ENCODE peak calls at places on chromosomes 12 and 14, in four cellular contexts. N is HepG2, X is H9, U is neural progenitor cell. F is an unnamed sample.

GRCh38 chr14:60245316-60246177 is 3.5 kb upstream of the PPM1A start:
- DNase-seq in N (no peak), X (no peak), U (peak), F (no peak)

GRCh38 chr12:54277823-54278276 is 2.1 kb downstream of the CBX5 start:
- DNase-seq in N (no peak), X (no peak), U (no peak), F (peak)

GRCh38 chr14:32661216-32661615 is 277.5 kb upstream of the NPAS3 start:
- DNase-seq in N (no peak), X (no peak), U (no peak), F (no peak)

GRCh38 chr12:121647-122046 is 55.1 kb downstream of the IQSEC3 start:
- DNase-seq in N (no peak), X (no peak), U (no peak), F (no peak)

GRCh38 chr14:72783741-72784140 is 110.2 kb downstream of the DPF3 start:
- DNase-seq in N (no peak), X (no peak), U (no peak), F (no peak)

GRCh38 chr14:56858422-56858821 is 48.1 kb upstream of the OTX2 start:
- DNase-seq in N (no peak), X (no peak), U (no peak), F (peak)

GRCh38 chr12:58387199-58387598 is 445.8 kb downstream of the ATP23 start:
- DNase-seq in N (no peak), X (no peak), U (no peak), F (no peak)

GRCh38 chr14:67977468-67978034 is 158.0 kb downstream of the RAD51B start:
- DNase-seq in N (no peak), X (no peak), U (no peak), F (no peak)

GRCh38 chr12:87509233-87509820 is 519.9 kb downstream of the C12orf50 start:
- DNase-seq in N (no peak), X (no peak), U (no peak), F (no peak)

GRCh38 chr12:7905071-7905470 is 30.9 kb downstream of the SLC2A3 start:
- DNase-seq in N (no peak), X (no peak), U (no peak), F (no peak)

GRCh38 chr14:97039717-97040363 is 242.7 kb downstream of the VRK1 start:
- DNase-seq in N (no peak), X (no peak), U (no peak), F (no peak)

GRCh38 chr12:77746108-77746507 is 84.6 kb upstream of the NAV3 start:
- DNase-seq in N (no peak), X (no peak), U (no peak), F (no peak)

GRCh38 chr12:4273651-4274395 is at the start of gene CCND2:
- DNase-seq in N (no peak), X (peak), U (peak), F (peak)

GRCh38 chr14:104318558-104319488 is 180.4 kb downstream of the KIF26A start:
- DNase-seq in N (no peak), X (no peak), U (no peak), F (no peak)

GRCh38 chr14:89921896-89922548 is 32.5 kb downstream of the EFCAB11 start:
- DNase-seq in N (no peak), X (no peak), U (no peak), F (no peak)

GRCh38 chr14:52987514-52987913 is 36.7 kb upstream of the FERMT2 start:
- DNase-seq in N (no peak), X (no peak), U (no peak), F (no peak)

GRCh38 chr14:69595336-69595735 is 16.1 kb upstream of the SUSD6 start:
- DNase-seq in N (no peak), X (no peak), U (no peak), F (no peak)

DNA sequence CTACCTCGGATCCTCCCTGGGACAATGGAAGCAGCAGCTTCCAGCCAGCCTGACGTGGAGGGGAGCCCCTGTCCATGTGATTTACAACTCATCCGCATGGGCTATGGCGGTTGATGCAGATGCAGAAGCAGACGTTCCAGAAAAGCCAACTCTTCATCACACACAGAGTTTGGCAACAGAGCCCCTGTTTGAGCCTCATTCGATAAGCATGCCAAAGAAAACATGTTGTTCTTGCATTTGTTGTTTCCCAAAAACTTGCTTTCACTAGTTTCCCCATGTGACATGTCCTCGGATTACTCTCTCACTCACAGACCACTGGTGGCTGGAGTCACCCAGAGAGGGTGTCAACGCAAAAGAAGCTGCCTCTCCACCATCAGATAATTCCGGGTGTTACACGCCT is 16.4 kb upstream of the TC2N start:
- DNase-seq in N (no peak), X (no peak), U (no peak), F (no peak)
- H3K27ac ChIP-seq in N (no peak), X (no peak), U (no peak), F (no peak)

DNA sequence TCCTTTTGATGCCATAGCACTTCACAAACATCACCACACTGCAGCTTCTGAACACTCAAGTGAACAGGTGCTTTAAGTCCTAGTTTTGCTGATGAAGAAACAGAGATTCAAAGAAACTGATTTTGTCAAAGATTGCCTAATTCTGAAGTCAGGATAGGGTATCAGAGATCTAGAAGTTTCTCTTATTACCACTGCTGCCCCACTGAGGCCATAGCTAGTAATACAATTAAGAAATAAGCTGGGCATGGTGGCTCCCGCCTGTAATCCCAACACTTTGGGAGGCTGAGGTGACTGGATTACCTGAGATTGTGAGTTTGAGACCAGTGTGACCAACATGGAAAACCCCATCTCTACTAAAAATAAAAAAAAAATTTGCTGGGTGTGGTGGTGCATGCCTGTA is 458.3 kb upstream of the SEL1L start:
- DNase-seq in N (no peak), X (no peak), U (no peak), F (no peak)
- TF ChIP-seq CTCF in N (peak), X (peak), U (peak), F (peak)

DNA sequence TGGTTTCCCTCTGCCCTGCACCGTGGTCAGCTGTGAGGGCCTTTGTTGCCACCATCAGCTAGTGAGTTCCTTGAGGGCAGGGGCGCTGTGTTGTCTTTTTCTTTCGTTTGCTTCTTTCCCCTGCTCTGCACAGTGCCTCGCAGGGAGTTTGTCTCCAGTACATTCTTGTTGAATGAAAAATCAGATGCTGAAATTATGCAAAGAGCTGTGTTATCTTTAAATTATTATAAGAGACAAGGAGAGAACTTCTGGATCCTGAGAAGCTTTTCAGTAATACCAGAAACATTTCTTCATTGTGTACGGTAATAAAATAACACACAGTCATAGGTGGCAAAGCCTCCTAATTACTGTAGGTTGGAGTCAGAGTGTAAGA is 14.9 kb downstream of the EML1 start:
- DNase-seq in N (no peak), X (no peak), U (no peak), F (no peak)
- H3K9ac ChIP-seq in N (no peak), X (no peak), U (no peak), F (no peak)

GRCh38 chr12:24851341-24851740 is 97.6 kb downstream of the BCAT1 start:
- DNase-seq in N (no peak), X (no peak), U (no peak), F (no peak)
- H3K27ac ChIP-seq in N (no peak), X (no peak), U (no peak), F (no peak)

GRCh38 chr12:124906606-124907261 is 7.7 kb downstream of the UBC start:
- DNase-seq in N (peak), X (peak), U (peak), F (peak)
- TF ChIP-seq CTCF in N (peak), X (peak), U (peak), F (peak)

GRCh38 chr12:121822393-121823100 is 18.7 kb downstream of the SETD1B start:
- DNase-seq in N (no peak), X (peak), U (no peak), F (no peak)

GRCh38 chr12:121820056-121820455 is 16.2 kb downstream of the SETD1B start:
- DNase-seq in N (no peak), X (peak), U (no peak), F (no peak)

GRCh38 chr12:121816925-121817647 is 13.3 kb downstream of the SETD1B start:
- DNase-seq in N (no peak), X (no peak), U (no peak), F (no peak)

GRCh38 chr12:121817648-121818043 is 13.8 kb downstream of the SETD1B start:
- DNase-seq in N (no peak), X (no peak), U (no peak), F (no peak)

GRCh38 chr12:121819212-121819949 is 15.6 kb downstream of the SETD1B start:
- DNase-seq in N (no peak), X (no peak), U (no peak), F (no peak)
- H3K9ac ChIP-seq in N (no peak), X (no peak), U (no peak), F (no peak)

DNA sequence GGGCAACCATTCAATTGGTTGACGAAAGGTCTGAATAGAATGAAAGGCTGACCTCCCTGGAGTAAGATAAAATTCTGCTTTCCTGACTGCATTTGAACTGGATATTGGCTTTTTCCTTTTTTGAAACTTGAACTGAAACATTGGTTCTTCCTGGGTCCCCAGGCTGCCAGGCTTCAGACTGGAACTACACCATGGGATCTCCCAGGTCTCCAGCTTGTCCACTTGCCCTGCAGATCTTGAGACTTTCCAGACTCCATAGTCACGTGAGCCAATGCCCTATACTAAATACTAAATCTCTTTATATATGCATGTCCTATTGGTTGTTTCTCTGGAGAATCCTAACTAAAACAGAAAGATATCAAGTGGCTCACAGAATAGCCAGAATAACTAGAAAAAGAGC is 118.7 kb upstream of the KRR1 start:
- DNase-seq in N (no peak), X (no peak), U (no peak), F (no peak)
- H3K27ac ChIP-seq in N (no peak), X (no peak), U (no peak), F (no peak)

DNA sequence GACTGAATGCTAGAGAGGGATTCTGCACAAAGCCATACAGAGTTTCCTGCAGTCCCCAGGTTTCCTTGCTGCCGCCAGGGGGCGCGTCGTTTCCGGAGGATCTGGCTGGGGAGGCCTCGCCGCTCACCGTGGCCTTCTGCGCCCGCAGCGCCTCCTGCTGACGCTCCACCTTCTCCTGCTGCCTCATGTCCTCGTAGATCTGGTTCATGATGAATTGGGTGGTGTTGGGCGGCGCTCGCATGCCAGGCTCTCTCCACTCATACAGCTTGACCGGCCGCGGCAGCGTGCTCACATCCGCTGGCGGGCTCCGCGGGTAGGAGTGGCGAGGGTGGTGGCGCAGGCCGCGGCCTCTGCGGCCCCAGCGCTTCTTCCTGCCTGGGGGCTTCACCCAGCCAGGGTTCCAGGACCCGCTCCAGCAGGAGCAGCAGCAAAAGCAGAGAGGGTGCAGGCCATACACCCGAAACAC is 987 bp downstream of the CCER1 start:
- DNase-seq in N (peak), X (peak), U (peak), F (peak)
- TF ChIP-seq CTCF in N (peak), X (peak), U (peak), F (peak)

GRCh38 chr12:90836689-90837088 is 118.3 kb downstream of the CCER1 start:
- DNase-seq in N (no peak), X (no peak), U (no peak), F (no peak)
- H3K9ac ChIP-seq in N (no peak), X (no peak), U (no peak), F (no peak)

F was measured in endodermal cell.